ENCODE peak calls at places on chromosomes 12 and 14, in ten cellular contexts. Y is ovary, N is tibial nerve, Q is RWPE2, Z is neural progenitor cell, F is upper lobe of right lung, U is cardiac muscle cell, E is H9, O is osteoblast, C is GM23248. J is an unnamed sample. For H3K4me1 and H3K27me3, the result is how much of the 10 kb centered on the place peaks cover.

GRCh38 chr14:96762650-96763049 is 34.5 kb upstream of the VRK1 start:
- DNase-seq in C (peak), N (no peak), E (peak), F (no peak), Y (no peak), U (peak), Q (no peak), O (peak), Z (peak), J (no peak)

GRCh38 chr14:74656964-74657363 is 44.9 kb upstream of the LTBP2 start:
- DNase-seq in Z (no peak), Y (no peak), F (no peak), C (no peak), N (no peak), O (no peak), U (no peak), Q (no peak), E (no peak), J (no peak)

GRCh38 chr14:61759878-61760277 is 2.3 kb upstream of the SNAPC1 start:
- DNase-seq in N (no peak), Z (no peak), Y (no peak), C (no peak), O (no peak), U (no peak), E (no peak), F (no peak), Q (no peak), J (no peak)

GRCh38 chr14:73180385-73180805 is 44.1 kb downstream of the PSEN1 start:
- DNase-seq in E (no peak), Z (no peak), O (peak), C (peak), N (peak), Q (no peak), Y (no peak), F (no peak), U (peak), J (no peak)

GRCh38 chr12:3117628-3118027 is 40.4 kb downstream of the TSPAN9 start:
- DNase-seq in Z (no peak), N (no peak), E (no peak), F (no peak), Y (no peak), O (peak), U (peak), Q (no peak), C (peak), J (no peak)

GRCh38 chr14:81273521-81273920 is 52.8 kb upstream of the GTF2A1 start:
- DNase-seq in Y (no peak), C (no peak), N (no peak), Q (no peak), Z (peak), O (peak), E (peak), F (no peak), U (no peak), J (no peak)

GRCh38 chr12:105077435-105077834 is 6.8 kb downstream of the ALDH1L2 start:
- DNase-seq in C (peak), E (no peak), Z (no peak), U (peak), Y (no peak), Q (no peak), N (peak), F (no peak), O (peak), J (no peak)

GRCh38 chr14:31927348-31927826 is 149.7 kb upstream of the ARHGAP5 start:
- DNase-seq in E (peak), Z (peak), U (peak), Y (peak), F (no peak), O (peak), Q (no peak), N (no peak), C (peak), J (no peak)

GRCh38 chr12:80273144-80273543 is 170.9 kb upstream of the PTPRQ start:
- DNase-seq in F (no peak), U (no peak), Q (no peak), C (no peak), Z (no peak), O (no peak), E (no peak), Y (no peak), N (no peak), J (no peak)

GRCh38 chr12:92107621-92108131 is 38.0 kb downstream of the BTG1 start:
- DNase-seq in Q (no peak), Z (peak), Y (no peak), E (peak), C (no peak), U (no peak), F (no peak), N (no peak), O (no peak), J (no peak)

GRCh38 chr14:95538801-95539509 is 4.1 kb downstream of the GLRX5 start:
- DNase-seq in C (no peak), Q (peak), Y (no peak), Z (no peak), U (no peak), N (no peak), O (no peak), F (no peak), E (no peak), J (no peak)

GRCh38 chr12:981176-981828 is 9.7 kb upstream of the ERC1 start:
- DNase-seq in N (no peak), E (no peak), O (no peak), Y (no peak), F (no peak), Q (no peak), Z (no peak), U (peak), C (no peak), J (no peak)

GRCh38 chr14:58082491-58083098 is 69.4 kb downstream of the ARMH4 start:
- DNase-seq in U (peak), N (no peak), C (peak), Q (no peak), E (no peak), F (no peak), O (peak), Y (no peak), Z (no peak), J (no peak)

GRCh38 chr12:97177482-97177881 is 270.4 kb downstream of the NEDD1 start:
- DNase-seq in O (no peak), Z (no peak), C (no peak), U (no peak), E (no peak), F (no peak), Y (no peak), N (no peak), Q (no peak), J (no peak)

GRCh38 chr12:97181571-97182265 is 274.7 kb downstream of the NEDD1 start:
- DNase-seq in Z (no peak), F (no peak), O (no peak), C (no peak), N (no peak), Q (no peak), E (no peak), Y (no peak), U (no peak), J (no peak)

DNA sequence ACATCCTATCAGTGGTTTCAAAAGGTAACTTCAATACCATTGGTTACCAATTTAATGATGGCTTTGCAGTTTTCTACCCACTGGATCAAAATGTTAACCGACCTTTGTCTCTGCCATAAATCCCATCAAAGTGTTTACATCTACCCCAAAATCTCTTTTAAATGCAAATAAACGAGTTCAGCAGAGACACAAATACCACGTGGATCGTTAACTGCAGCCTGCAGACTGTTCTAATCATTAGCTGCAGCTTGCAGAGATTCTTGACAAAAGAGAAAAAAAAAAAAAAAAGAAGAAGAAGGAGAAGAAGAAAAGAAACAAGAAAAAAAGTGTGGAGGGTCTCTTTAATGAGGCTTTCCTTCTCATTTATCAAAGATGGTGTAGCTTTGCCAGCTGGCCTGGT is 275.7 kb downstream of the NEDD1 start:
- DNase-seq in Q (no peak), O (no peak), N (no peak), Z (peak), Y (no peak), E (no peak), U (no peak), F (no peak), C (no peak), J (no peak)
- H3K4me1 ChIP-seq in Q (under half), O (under half), N (under half), Z (under half), Y (under half), E (under half), U (under half), F (under half), C (under half), J (under half)

GRCh38 chr14:100806386-100806785 is 19.5 kb upstream of the MEG3 start:
- DNase-seq in N (no peak), E (no peak), Z (no peak), Y (no peak), U (no peak), O (no peak), F (no peak), C (no peak), Q (no peak), J (no peak)

GRCh38 chr14:100807979-100808734 is 17.8 kb upstream of the MEG3 start:
- DNase-seq in U (no peak), F (no peak), E (no peak), Y (no peak), C (no peak), O (peak), N (no peak), Q (no peak), Z (no peak), J (no peak)

GRCh38 chr14:100804558-100805309 is 21.2 kb upstream of the MEG3 start:
- DNase-seq in E (peak), C (no peak), O (peak), Z (no peak), F (no peak), Y (no peak), Q (no peak), N (no peak), U (no peak), J (no peak)

GRCh38 chr14:100810435-100810834 is 15.5 kb upstream of the MEG3 start:
- DNase-seq in Q (no peak), Z (no peak), U (no peak), F (no peak), O (no peak), N (no peak), Y (no peak), E (no peak), C (no peak), J (no peak)

DNA sequence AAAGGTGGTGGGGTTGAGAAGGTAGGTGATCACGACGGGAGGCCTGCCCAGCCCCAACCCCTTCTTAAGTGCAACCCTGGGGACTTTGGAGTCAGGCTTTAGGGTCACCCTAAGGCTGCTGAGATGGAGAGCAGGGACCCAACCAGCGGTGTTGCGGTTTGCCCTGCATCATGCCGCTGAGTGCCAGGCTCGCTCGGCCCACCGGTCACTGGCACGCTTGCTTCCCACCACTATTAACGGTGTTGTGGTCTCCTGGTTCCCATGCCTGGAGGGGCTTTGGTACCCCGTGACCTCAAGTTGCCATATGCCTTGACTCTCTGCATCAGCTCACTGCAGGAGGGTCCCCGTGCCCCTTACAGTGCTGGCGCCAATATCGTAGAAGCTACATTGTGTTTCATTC is 18.4 kb upstream of the MEG3 start:
- DNase-seq in E (no peak), O (peak), Z (no peak), U (no peak), F (no peak), Q (no peak), Y (no peak), N (no peak), C (no peak), J (no peak)
- H3K27me3 ChIP-seq in E (under half), O (under half), Z (under half), U (under half), F (under half), Q (under half), Y (under half), N (under half), C (under half), J (under half)

DNA sequence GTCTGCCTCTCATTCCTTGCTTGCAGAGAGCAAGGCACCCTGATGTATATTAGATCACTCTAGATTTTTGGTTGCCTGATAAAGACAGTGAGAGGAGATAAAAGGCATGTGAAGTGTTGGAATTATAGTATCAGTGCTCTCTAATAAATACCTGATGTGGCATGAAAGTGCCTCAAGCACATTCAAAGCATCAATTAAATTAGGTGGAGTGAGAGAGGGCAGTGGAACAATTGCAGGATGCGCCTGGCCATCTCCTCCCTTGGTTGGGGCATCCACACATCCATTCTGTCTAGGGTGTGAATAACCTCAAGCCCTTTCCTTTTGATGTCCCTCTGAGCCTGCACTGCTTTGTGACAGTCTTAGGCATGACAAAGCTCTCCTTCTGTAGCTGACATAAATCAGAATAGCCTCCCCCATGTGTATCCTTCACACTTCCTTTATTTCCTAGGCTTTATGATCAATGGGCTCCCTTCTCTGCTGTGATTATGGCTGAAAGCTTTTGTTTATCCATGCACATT is 13.6 kb downstream of the EMP1 start:
- DNase-seq in F (no peak), C (peak), Z (peak), Q (no peak), E (no peak), O (no peak), U (no peak), Y (no peak), N (no peak), J (no peak)
- H3K4me1 ChIP-seq in F (half or more), C (half or more), Z (under half), Q (under half), E (under half), O (half or more), U (under half), Y (under half), N (half or more), J (half or more)

DNA sequence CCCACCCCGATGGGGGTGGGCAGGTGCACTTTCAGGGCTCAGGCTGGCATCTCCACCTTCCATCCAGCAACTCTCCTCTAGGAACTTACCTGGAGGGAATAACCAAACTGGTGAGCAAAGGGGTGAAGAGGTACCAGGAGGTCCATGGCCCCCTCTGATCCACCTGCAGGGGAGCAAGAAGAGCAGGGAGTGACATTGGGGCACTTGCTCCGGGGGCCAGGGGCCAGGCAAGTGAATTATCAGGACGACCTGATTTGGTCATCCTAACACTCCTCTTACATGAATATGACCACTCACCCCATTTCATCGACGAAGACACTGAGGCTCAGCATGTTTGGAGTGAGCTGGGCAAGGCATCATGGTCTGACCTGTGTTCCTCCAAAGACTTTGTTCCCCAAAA is 6.0 kb downstream of the DIO3 start:
- DNase-seq in E (no peak), U (no peak), N (no peak), F (no peak), Y (no peak), Z (no peak), Q (no peak), C (no peak), O (peak), J (no peak)
- H3K27me3 ChIP-seq in E (half or more), U (half or more), N (under half), F (half or more), Y (under half), Z (half or more), Q (half or more), C (half or more), O (half or more), J (under half)

GRCh38 chr14:50871223-50871622 is 630 bp upstream of the ABHD12B start:
- DNase-seq in Z (no peak), C (no peak), Y (no peak), F (no peak), E (no peak), Q (no peak), N (no peak), U (no peak), O (no peak), J (no peak)
- H3K4me1 ChIP-seq in Z (under half), C (under half), Y (under half), F (under half), E (under half), Q (under half), N (under half), U (under half), O (under half), J (under half)

GRCh38 chr12:112645586-112645985 is 146.0 kb upstream of the RPH3A start:
- DNase-seq in Q (no peak), Z (no peak), U (no peak), Y (no peak), E (no peak), F (no peak), C (no peak), O (no peak), N (no peak), J (no peak)
- H3K27me3 ChIP-seq in Q (under half), Z (under half), U (under half), Y (under half), E (under half), F (under half), C (under half), O (under half), N (under half), J (under half)